ENCODE peak calls at places on chromosomes 16 and 17, in five cellular contexts. C, H, X, Z and U are unnamed samples.

GRCh38 chr17:62178579-62178978 is 113.5 kb upstream of the MED13 start:
- DNase-seq in X (peak), Z (no peak), C (no peak), H (no peak), U (no peak)

GRCh38 chr17:79073706-79074088 is 927 bp upstream of the ENGASE start:
- DNase-seq in H (no peak), Z (no peak), C (no peak), X (no peak), U (peak)

GRCh38 chr16:84715854-84716253 is 16.1 kb downstream of the USP10 start:
- DNase-seq in C (no peak), Z (no peak), X (no peak), H (no peak), U (no peak)

GRCh38 chr16:57185446-57185944 is 344 bp downstream of the PSME3IP1 start:
- DNase-seq in H (peak), X (peak), Z (no peak), C (peak), U (no peak)

GRCh38 chr17:21098934-21099687 is 27.7 kb upstream of the DHRS7B start:
- DNase-seq in H (peak), C (peak), X (peak), Z (peak), U (peak)

GRCh38 chr17:79911430-79912399 is 72.5 kb upstream of the CBX4 start:
- DNase-seq in H (no peak), Z (no peak), X (no peak), C (no peak), U (no peak)

GRCh38 chr16:51409001-51409675 is 258.1 kb upstream of the SALL1 start:
- DNase-seq in Z (no peak), H (no peak), C (no peak), X (peak), U (no peak)

GRCh38 chr16:22316411-22316811 is 19.2 kb downstream of the POLR3E start:
- DNase-seq in C (no peak), Z (no peak), X (no peak), H (no peak), U (no peak)

GRCh38 chr16:23694707-23695373 is 16.2 kb downstream of the PLK1 start:
- DNase-seq in C (peak), X (peak), Z (no peak), H (no peak), U (no peak)

GRCh38 chr16:29198731-29199521 is 207.6 kb downstream of the NPIPB11 start:
- DNase-seq in X (no peak), C (no peak), H (no peak), Z (no peak), U (no peak)

GRCh38 chr17:79706931-79707382 is 23.8 kb upstream of the ENPP7 start:
- DNase-seq in X (no peak), C (peak), H (no peak), Z (no peak), U (no peak)

GRCh38 chr17:31686495-31686894 is 172.5 kb downstream of the COPRS start:
- DNase-seq in Z (no peak), H (no peak), X (no peak), C (no peak), U (no peak)

GRCh38 chr17:30517786-30518185 is 40.6 kb downstream of the GOSR1 start:
- DNase-seq in X (no peak), H (no peak), C (no peak), Z (no peak), U (no peak)